ENCODE peak calls at places on chromosomes 4 and X, in six cellular contexts. One of them, this sample, is unnamed.

GRCh38 chr4:87081826-87082225 is 138.6 kb downstream of the KLHL8 start:
- DNase-seq in T-cell: no peak
- DNase-seq in ovary: no peak
- DNase-seq in GM04504: no peak
- DNase-seq in spleen: no peak
- DNase-seq in stimulated activated CD8-positive, alpha-beta memory T cell treated with anti-CD3 and anti-CD28 coated beads, Interleukin-2, amount 100 ng/mL, for 48 hours: no peak
- DNase-seq in this sample: no peak

GRCh38 chr4:41611881-41612871 is 74.2 kb downstream of the LIMCH1 start:
- DNase-seq in T-cell: no peak
- DNase-seq in GM04504: peak; percentile 35
- DNase-seq in spleen: no peak
- DNase-seq in ovary: no peak
- DNase-seq in stimulated activated CD8-positive, alpha-beta memory T cell treated with anti-CD3 and anti-CD28 coated beads, Interleukin-2, amount 100 ng/mL, for 48 hours: no peak
- DNase-seq in this sample: no peak

GRCh38 chr4:13627606-13628301 is at the start of gene BOD1L1:
- DNase-seq in spleen: peak; percentile 97
- DNase-seq in stimulated activated CD8-positive, alpha-beta memory T cell treated with anti-CD3 and anti-CD28 coated beads, Interleukin-2, amount 100 ng/mL, for 48 hours: peak; percentile 74
- DNase-seq in GM04504: peak; percentile 86
- DNase-seq in T-cell: peak; percentile 74
- DNase-seq in ovary: peak; percentile 90
- DNase-seq in this sample: peak; percentile 95

GRCh38 chrX:68440940-68441339 is 7.6 kb upstream of the OPHN1 start:
- DNase-seq in GM04504: peak; percentile 35
- DNase-seq in T-cell: no peak
- DNase-seq in stimulated activated CD8-positive, alpha-beta memory T cell treated with anti-CD3 and anti-CD28 coated beads, Interleukin-2, amount 100 ng/mL, for 48 hours: no peak
- DNase-seq in ovary: peak; percentile 89
- DNase-seq in spleen: no peak
- DNase-seq in this sample: no peak

GRCh38 chr4:32133734-32134133 is 1413.6 kb downstream of the PCDH7 start:
- DNase-seq in T-cell: no peak
- DNase-seq in ovary: no peak
- DNase-seq in spleen: no peak
- DNase-seq in GM04504: no peak
- DNase-seq in stimulated activated CD8-positive, alpha-beta memory T cell treated with anti-CD3 and anti-CD28 coated beads, Interleukin-2, amount 100 ng/mL, for 48 hours: no peak
- DNase-seq in this sample: no peak

GRCh38 chr4:186485621-186486062 is 69.7 kb downstream of the MTNR1A start:
- DNase-seq in T-cell: no peak
- DNase-seq in GM04504: no peak
- DNase-seq in stimulated activated CD8-positive, alpha-beta memory T cell treated with anti-CD3 and anti-CD28 coated beads, Interleukin-2, amount 100 ng/mL, for 48 hours: no peak
- DNase-seq in spleen: no peak
- DNase-seq in ovary: no peak
- DNase-seq in this sample: no peak

GRCh38 chr4:75717332-75717873 is 7.0 kb upstream of the USO1 start:
- DNase-seq in stimulated activated CD8-positive, alpha-beta memory T cell treated with anti-CD3 and anti-CD28 coated beads, Interleukin-2, amount 100 ng/mL, for 48 hours: no peak
- DNase-seq in spleen: no peak
- DNase-seq in GM04504: no peak
- DNase-seq in T-cell: no peak
- DNase-seq in ovary: no peak
- DNase-seq in this sample: no peak

GRCh38 chrX:9759340-9759739 is 6.3 kb downstream of the GPR143 start:
- DNase-seq in stimulated activated CD8-positive, alpha-beta memory T cell treated with anti-CD3 and anti-CD28 coated beads, Interleukin-2, amount 100 ng/mL, for 48 hours: no peak
- DNase-seq in GM04504: no peak
- DNase-seq in T-cell: no peak
- DNase-seq in spleen: no peak
- DNase-seq in ovary: no peak
- DNase-seq in this sample: no peak

GRCh38 chr4:158823461-158823873 is 54.6 kb downstream of the FNIP2 start:
- DNase-seq in T-cell: no peak
- DNase-seq in ovary: no peak
- DNase-seq in GM04504: no peak
- DNase-seq in spleen: no peak
- DNase-seq in stimulated activated CD8-positive, alpha-beta memory T cell treated with anti-CD3 and anti-CD28 coated beads, Interleukin-2, amount 100 ng/mL, for 48 hours: no peak
- DNase-seq in this sample: no peak

GRCh38 chr4:98744372-98745150 is 86.2 kb upstream of the TSPAN5 start:
- DNase-seq in T-cell: no peak
- DNase-seq in spleen: no peak
- DNase-seq in ovary: no peak
- DNase-seq in stimulated activated CD8-positive, alpha-beta memory T cell treated with anti-CD3 and anti-CD28 coated beads, Interleukin-2, amount 100 ng/mL, for 48 hours: no peak
- DNase-seq in GM04504: no peak
- DNase-seq in this sample: no peak

GRCh38 chr4:128303986-128304385 is 16.4 kb upstream of the PGRMC2 start:
- DNase-seq in T-cell: no peak
- DNase-seq in ovary: no peak
- DNase-seq in GM04504: no peak
- DNase-seq in spleen: no peak
- DNase-seq in stimulated activated CD8-positive, alpha-beta memory T cell treated with anti-CD3 and anti-CD28 coated beads, Interleukin-2, amount 100 ng/mL, for 48 hours: no peak
- DNase-seq in this sample: no peak

GRCh38 chr4:156322592-156322991 is 368.9 kb upstream of the CTSO start:
- DNase-seq in ovary: no peak
- DNase-seq in T-cell: no peak
- DNase-seq in spleen: no peak
- DNase-seq in GM04504: peak; percentile 58
- DNase-seq in stimulated activated CD8-positive, alpha-beta memory T cell treated with anti-CD3 and anti-CD28 coated beads, Interleukin-2, amount 100 ng/mL, for 48 hours: no peak
- DNase-seq in this sample: no peak